ENCODE peak calls at places on chromosomes 2 and 18, in five cellular contexts. One of them, this sample, is unnamed.

GRCh38 chr2:37670378-37671012 is 947 bp downstream of the CDC42EP3 start:
- DNase-seq in psoas muscle: no peak
- DNase-seq in colonic mucosa: no peak
- DNase-seq in tibial nerve: no peak
- DNase-seq in PC-3: no peak
- DNase-seq in this sample: peak; percentile 63

GRCh38 chr2:100893753-100894530 is 74.0 kb downstream of the NPAS2 start:
- DNase-seq in psoas muscle: no peak
- DNase-seq in tibial nerve: no peak
- DNase-seq in colonic mucosa: no peak
- DNase-seq in PC-3: peak; percentile 78
- DNase-seq in this sample: no peak

GRCh38 chr18:23648930-23649622 is 13.6 kb downstream of the ANKRD29 start:
- DNase-seq in psoas muscle: no peak
- DNase-seq in colonic mucosa: no peak
- DNase-seq in PC-3: no peak
- DNase-seq in tibial nerve: no peak
- DNase-seq in this sample: no peak

GRCh38 chr18:22282311-22283235 is 113.2 kb downstream of the GATA6 start:
- DNase-seq in tibial nerve: no peak
- DNase-seq in psoas muscle: no peak
- DNase-seq in PC-3: peak; percentile 89
- DNase-seq in colonic mucosa: no peak
- DNase-seq in this sample: no peak

GRCh38 chr2:73925033-73925704 is 1.5 kb upstream of the DGUOK start:
- DNase-seq in tibial nerve: no peak
- DNase-seq in colonic mucosa: peak; percentile 81
- DNase-seq in PC-3: no peak
- DNase-seq in psoas muscle: no peak
- DNase-seq in this sample: no peak

GRCh38 chr2:99552529-99552928 is 62.7 kb upstream of the REV1 start:
- DNase-seq in psoas muscle: no peak
- DNase-seq in colonic mucosa: no peak
- DNase-seq in PC-3: no peak
- DNase-seq in tibial nerve: no peak
- DNase-seq in this sample: peak; percentile 69

GRCh38 chr2:185137700-185138099 is 539.4 kb downstream of the ZNF804A start:
- DNase-seq in PC-3: no peak
- DNase-seq in colonic mucosa: no peak
- DNase-seq in psoas muscle: no peak
- DNase-seq in tibial nerve: no peak
- DNase-seq in this sample: no peak

GRCh38 chr2:233251306-233252116 is at the start of gene ATG16L1:
- DNase-seq in psoas muscle: peak; percentile 98
- DNase-seq in tibial nerve: peak; percentile 86
- DNase-seq in PC-3: peak; percentile 97
- DNase-seq in colonic mucosa: peak; percentile 96
- DNase-seq in this sample: peak; percentile 98

GRCh38 chr2:10957396-10957795 is 45.7 kb downstream of the KCNF1 start:
- DNase-seq in psoas muscle: no peak
- DNase-seq in colonic mucosa: no peak
- DNase-seq in tibial nerve: no peak
- DNase-seq in PC-3: no peak
- DNase-seq in this sample: no peak

GRCh38 chr2:19979932-19980331 is 10.0 kb downstream of the WDR35 start:
- DNase-seq in PC-3: no peak
- DNase-seq in colonic mucosa: no peak
- DNase-seq in psoas muscle: no peak
- DNase-seq in tibial nerve: no peak
- DNase-seq in this sample: no peak

GRCh38 chr2:236636714-236637485 is 67.3 kb downstream of the ACKR3 start:
- DNase-seq in PC-3: no peak
- DNase-seq in colonic mucosa: no peak
- DNase-seq in psoas muscle: no peak
- DNase-seq in tibial nerve: no peak
- DNase-seq in this sample: no peak

GRCh38 chr2:1501196-1501851 is 88.1 kb downstream of the TPO start:
- DNase-seq in colonic mucosa: no peak
- DNase-seq in tibial nerve: no peak
- DNase-seq in psoas muscle: no peak
- DNase-seq in PC-3: no peak
- DNase-seq in this sample: no peak

DNA sequence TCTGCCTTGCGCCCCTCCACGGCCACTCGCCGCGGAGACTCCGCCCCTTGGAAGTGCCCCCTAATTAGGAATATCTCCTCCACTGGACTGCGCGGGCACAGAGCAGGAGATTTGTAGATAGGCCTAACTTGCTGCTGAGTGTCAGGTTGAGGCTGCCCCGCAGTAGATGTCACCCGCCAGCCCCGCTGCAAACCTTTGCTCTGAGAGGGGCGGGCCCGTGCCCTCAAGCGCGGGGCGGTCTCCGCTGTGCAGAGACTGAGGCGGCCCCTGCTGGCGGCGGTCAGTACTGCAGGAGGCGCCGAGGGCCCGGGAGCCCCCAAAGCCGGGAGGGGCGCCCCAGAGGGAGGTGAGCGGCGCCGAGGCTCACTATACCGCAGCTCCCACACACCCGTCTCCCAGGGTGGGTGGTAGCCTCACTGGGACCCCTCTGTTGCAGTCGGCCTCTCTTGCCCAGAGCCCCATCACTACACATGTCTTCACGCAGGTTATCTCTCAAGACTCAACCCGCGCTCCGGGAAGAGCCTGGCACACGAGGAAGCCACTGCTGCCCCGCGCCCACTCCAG is 2.9 kb upstream of the NEURL3 start:
- DNase-seq in psoas muscle: peak; percentile 86
- DNase-seq in colonic mucosa: peak; percentile 84
- DNase-seq in tibial nerve: peak; percentile 71
- DNase-seq in PC-3: peak; percentile 64
- DNase-seq in this sample: peak; percentile 81
- H3K4me3 ChIP-seq in psoas muscle: peak overlapping the region; percentile 66
- H3K4me3 ChIP-seq in colonic mucosa: peak overlapping the region; percentile 36
- H3K4me3 ChIP-seq in tibial nerve: peak overlapping the region; percentile 48
- H3K4me3 ChIP-seq in PC-3: peak overlapping the region; percentile 63
- H3K4me3 ChIP-seq in this sample: peak overlapping the region; percentile 36

DNA sequence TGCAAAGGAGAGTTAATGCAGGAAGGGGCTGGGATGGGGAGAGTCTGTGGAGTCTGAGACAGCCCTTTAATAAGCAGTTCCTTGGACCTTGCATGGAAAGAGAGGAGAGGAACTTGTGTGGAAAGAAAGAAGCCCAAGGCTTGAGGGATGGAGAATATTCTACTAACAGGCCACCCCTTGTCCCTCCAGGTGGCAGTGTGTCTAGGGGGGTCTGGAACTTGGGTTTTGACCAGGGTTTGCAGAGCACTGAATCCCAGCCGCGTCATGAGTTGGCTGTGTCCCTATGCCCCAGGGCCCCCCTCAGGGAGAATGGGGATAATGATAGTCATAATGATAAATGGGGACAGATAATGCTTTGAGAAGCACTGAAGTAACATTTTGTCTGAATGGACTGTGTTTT is 15.0 kb downstream of the TCF7L1 start:
- DNase-seq in tibial nerve: no peak
- DNase-seq in psoas muscle: no peak
- DNase-seq in PC-3: no peak
- DNase-seq in colonic mucosa: no peak
- DNase-seq in this sample: no peak
- TF ChIP-seq CTCF in tibial nerve: no peak
- TF ChIP-seq CTCF in psoas muscle: no peak
- TF ChIP-seq CTCF in PC-3: peak; percentile 13
- TF ChIP-seq CTCF in colonic mucosa: no peak
- TF ChIP-seq CTCF in this sample: no peak

GRCh38 chr2:145750074-145750473 is 1230.2 kb upstream of the ZEB2 start:
- DNase-seq in colonic mucosa: no peak
- DNase-seq in PC-3: peak; percentile 18
- DNase-seq in psoas muscle: no peak
- DNase-seq in tibial nerve: no peak
- DNase-seq in this sample: no peak
- H3K4me3 ChIP-seq in colonic mucosa: no peak overlapping the region
- H3K4me3 ChIP-seq in PC-3: no peak overlapping the region
- H3K4me3 ChIP-seq in psoas muscle: no peak overlapping the region
- H3K4me3 ChIP-seq in tibial nerve: no peak overlapping the region
- H3K4me3 ChIP-seq in this sample: no peak overlapping the region

DNA sequence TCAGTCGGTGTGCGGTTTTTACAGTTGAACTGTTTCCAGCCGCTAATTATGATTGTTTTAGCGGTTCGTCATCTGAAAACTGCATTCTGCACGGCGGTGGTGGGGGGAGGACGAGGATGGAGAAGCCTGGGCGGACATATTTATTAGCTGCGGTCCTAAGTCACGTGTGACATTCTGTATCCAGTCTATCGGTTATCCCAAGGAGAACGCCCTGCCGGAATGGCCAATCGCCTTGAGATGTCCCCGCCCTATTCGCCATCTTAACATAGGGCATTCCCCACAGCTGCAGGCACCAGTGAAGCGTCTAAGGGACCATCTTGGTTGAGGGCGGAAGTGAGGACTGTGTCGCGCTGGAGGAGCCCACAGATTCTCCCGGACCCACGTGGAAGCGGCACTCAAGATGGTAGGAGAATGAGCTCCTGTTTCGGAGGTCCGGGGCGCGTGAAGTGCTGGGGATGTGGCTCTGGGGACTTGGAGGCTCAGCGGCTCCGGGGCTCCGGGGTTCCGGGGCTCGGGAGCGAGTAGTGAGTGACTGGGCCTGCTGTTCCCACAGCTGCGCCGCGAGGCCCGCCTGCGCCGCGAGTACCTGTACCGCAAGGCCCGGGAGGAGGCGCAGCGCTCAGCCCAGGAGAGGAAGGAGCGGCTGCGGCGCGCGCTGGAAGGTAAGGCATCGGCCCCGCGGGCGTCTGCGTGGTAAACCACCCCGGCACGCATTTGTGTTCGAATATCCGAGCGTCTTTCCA is at the start of gene IMP4:
- DNase-seq in psoas muscle: peak; percentile 97
- DNase-seq in PC-3: peak; percentile 98
- DNase-seq in tibial nerve: peak; percentile 98
- DNase-seq in colonic mucosa: peak; percentile 98
- DNase-seq in this sample: peak; percentile 98
- TF ChIP-seq CTCF in psoas muscle: peak; percentile 26
- TF ChIP-seq CTCF in PC-3: peak; percentile 43
- TF ChIP-seq CTCF in tibial nerve: peak; percentile 19
- TF ChIP-seq CTCF in colonic mucosa: peak; percentile 15
- TF ChIP-seq CTCF in this sample: no peak

This sample was measured in heart left ventricle.